ENCODE peak calls at places on chromosomes 7 and 10, in six cellular contexts. One of them, this sample, is unnamed.

GRCh38 chr10:52635651-52636050 is 136.9 kb downstream of the MBL2 start:
- DNase-seq in stimulated activated CD4-positive, alpha-beta T cell treated with anti-CD3 and anti-CD28 coated beads, Interleukin-2, amount 100 ng/mL, for 24 hours: no peak
- DNase-seq in Calu3: no peak
- DNase-seq in kidney tubule cell: no peak
- DNase-seq in activated T-cell treated with anti-CD3 and anti-CD28 coated beads for 1 hour: no peak
- DNase-seq in AG08396: no peak
- DNase-seq in this sample: no peak

GRCh38 chr10:134743-135600 is at the start of gene ZMYND11:
- DNase-seq in stimulated activated CD4-positive, alpha-beta T cell treated with anti-CD3 and anti-CD28 coated beads, Interleukin-2, amount 100 ng/mL, for 24 hours: peak
- DNase-seq in Calu3: peak
- DNase-seq in kidney tubule cell: peak
- DNase-seq in activated T-cell treated with anti-CD3 and anti-CD28 coated beads for 1 hour: peak
- DNase-seq in AG08396: peak
- DNase-seq in this sample: peak

GRCh38 chr7:114298011-114298410 is 116.6 kb upstream of the FOXP2 start:
- DNase-seq in stimulated activated CD4-positive, alpha-beta T cell treated with anti-CD3 and anti-CD28 coated beads, Interleukin-2, amount 100 ng/mL, for 24 hours: no peak
- DNase-seq in Calu3: no peak
- DNase-seq in kidney tubule cell: no peak
- DNase-seq in activated T-cell treated with anti-CD3 and anti-CD28 coated beads for 1 hour: no peak
- DNase-seq in AG08396: no peak
- DNase-seq in this sample: no peak

GRCh38 chr10:72276421-72277339 is 3.0 kb downstream of the DDIT4 start:
- DNase-seq in stimulated activated CD4-positive, alpha-beta T cell treated with anti-CD3 and anti-CD28 coated beads, Interleukin-2, amount 100 ng/mL, for 24 hours: peak
- DNase-seq in Calu3: peak
- DNase-seq in kidney tubule cell: peak
- DNase-seq in activated T-cell treated with anti-CD3 and anti-CD28 coated beads for 1 hour: no peak
- DNase-seq in AG08396: no peak
- DNase-seq in this sample: no peak

GRCh38 chr10:19629559-19629958 is 186.7 kb upstream of the PLXDC2 start:
- DNase-seq in stimulated activated CD4-positive, alpha-beta T cell treated with anti-CD3 and anti-CD28 coated beads, Interleukin-2, amount 100 ng/mL, for 24 hours: no peak
- DNase-seq in Calu3: peak
- DNase-seq in kidney tubule cell: no peak
- DNase-seq in activated T-cell treated with anti-CD3 and anti-CD28 coated beads for 1 hour: no peak
- DNase-seq in AG08396: no peak
- DNase-seq in this sample: no peak

GRCh38 chr10:130169136-130169888 is 33.1 kb downstream of the GLRX3 start:
- DNase-seq in stimulated activated CD4-positive, alpha-beta T cell treated with anti-CD3 and anti-CD28 coated beads, Interleukin-2, amount 100 ng/mL, for 24 hours: no peak
- DNase-seq in Calu3: no peak
- DNase-seq in kidney tubule cell: peak
- DNase-seq in activated T-cell treated with anti-CD3 and anti-CD28 coated beads for 1 hour: no peak
- DNase-seq in AG08396: no peak
- DNase-seq in this sample: no peak

GRCh38 chr7:42883950-42884349 is 27.9 kb downstream of the C7orf25 start:
- DNase-seq in stimulated activated CD4-positive, alpha-beta T cell treated with anti-CD3 and anti-CD28 coated beads, Interleukin-2, amount 100 ng/mL, for 24 hours: no peak
- DNase-seq in Calu3: no peak
- DNase-seq in kidney tubule cell: peak
- DNase-seq in activated T-cell treated with anti-CD3 and anti-CD28 coated beads for 1 hour: no peak
- DNase-seq in AG08396: no peak
- DNase-seq in this sample: peak

GRCh38 chr7:71389976-71390375 is 258.0 kb downstream of the GALNT17 start:
- DNase-seq in stimulated activated CD4-positive, alpha-beta T cell treated with anti-CD3 and anti-CD28 coated beads, Interleukin-2, amount 100 ng/mL, for 24 hours: no peak
- DNase-seq in Calu3: no peak
- DNase-seq in kidney tubule cell: no peak
- DNase-seq in activated T-cell treated with anti-CD3 and anti-CD28 coated beads for 1 hour: no peak
- DNase-seq in AG08396: no peak
- DNase-seq in this sample: no peak

GRCh38 chr10:22539579-22540160 is 174.7 kb downstream of the PIP4K2A start:
- DNase-seq in stimulated activated CD4-positive, alpha-beta T cell treated with anti-CD3 and anti-CD28 coated beads, Interleukin-2, amount 100 ng/mL, for 24 hours: no peak
- DNase-seq in Calu3: no peak
- DNase-seq in kidney tubule cell: no peak
- DNase-seq in activated T-cell treated with anti-CD3 and anti-CD28 coated beads for 1 hour: no peak
- DNase-seq in AG08396: no peak
- DNase-seq in this sample: no peak

GRCh38 chr10:36281871-36282331 is 639.8 kb upstream of the FZD8 start:
- DNase-seq in stimulated activated CD4-positive, alpha-beta T cell treated with anti-CD3 and anti-CD28 coated beads, Interleukin-2, amount 100 ng/mL, for 24 hours: no peak
- DNase-seq in Calu3: no peak
- DNase-seq in kidney tubule cell: no peak
- DNase-seq in activated T-cell treated with anti-CD3 and anti-CD28 coated beads for 1 hour: no peak
- DNase-seq in AG08396: no peak
- DNase-seq in this sample: no peak

GRCh38 chr10:114504769-114505579 is 100.7 kb upstream of the AFAP1L2 start:
- DNase-seq in stimulated activated CD4-positive, alpha-beta T cell treated with anti-CD3 and anti-CD28 coated beads, Interleukin-2, amount 100 ng/mL, for 24 hours: no peak
- DNase-seq in Calu3: no peak
- DNase-seq in kidney tubule cell: peak
- DNase-seq in activated T-cell treated with anti-CD3 and anti-CD28 coated beads for 1 hour: no peak
- DNase-seq in AG08396: peak
- DNase-seq in this sample: no peak

GRCh38 chr10:97081621-97082235 is 104.0 kb downstream of the SLIT1 start:
- DNase-seq in stimulated activated CD4-positive, alpha-beta T cell treated with anti-CD3 and anti-CD28 coated beads, Interleukin-2, amount 100 ng/mL, for 24 hours: peak
- DNase-seq in Calu3: peak
- DNase-seq in kidney tubule cell: peak
- DNase-seq in activated T-cell treated with anti-CD3 and anti-CD28 coated beads for 1 hour: peak
- DNase-seq in AG08396: peak
- DNase-seq in this sample: peak

GRCh38 chr7:24192053-24192452 is 91.9 kb upstream of the NPY start:
- DNase-seq in stimulated activated CD4-positive, alpha-beta T cell treated with anti-CD3 and anti-CD28 coated beads, Interleukin-2, amount 100 ng/mL, for 24 hours: no peak
- DNase-seq in Calu3: no peak
- DNase-seq in kidney tubule cell: no peak
- DNase-seq in activated T-cell treated with anti-CD3 and anti-CD28 coated beads for 1 hour: no peak
- DNase-seq in AG08396: no peak
- DNase-seq in this sample: no peak

GRCh38 chr7:106840342-106840741 is 24.7 kb upstream of the PIK3CG start:
- DNase-seq in stimulated activated CD4-positive, alpha-beta T cell treated with anti-CD3 and anti-CD28 coated beads, Interleukin-2, amount 100 ng/mL, for 24 hours: no peak
- DNase-seq in Calu3: no peak
- DNase-seq in kidney tubule cell: peak
- DNase-seq in activated T-cell treated with anti-CD3 and anti-CD28 coated beads for 1 hour: no peak
- DNase-seq in AG08396: peak
- DNase-seq in this sample: no peak

GRCh38 chr7:91046322-91047088 is 217.7 kb upstream of the FZD1 start:
- DNase-seq in stimulated activated CD4-positive, alpha-beta T cell treated with anti-CD3 and anti-CD28 coated beads, Interleukin-2, amount 100 ng/mL, for 24 hours: no peak
- DNase-seq in Calu3: no peak
- DNase-seq in kidney tubule cell: peak
- DNase-seq in activated T-cell treated with anti-CD3 and anti-CD28 coated beads for 1 hour: no peak
- DNase-seq in AG08396: no peak
- DNase-seq in this sample: no peak

GRCh38 chr10:110069502-110069982 is 61.8 kb downstream of the ADD3 start:
- DNase-seq in stimulated activated CD4-positive, alpha-beta T cell treated with anti-CD3 and anti-CD28 coated beads, Interleukin-2, amount 100 ng/mL, for 24 hours: no peak
- DNase-seq in Calu3: no peak
- DNase-seq in kidney tubule cell: no peak
- DNase-seq in activated T-cell treated with anti-CD3 and anti-CD28 coated beads for 1 hour: no peak
- DNase-seq in AG08396: no peak
- DNase-seq in this sample: no peak

GRCh38 chr7:130650616-130651015 is 17.9 kb downstream of the COPG2 start:
- DNase-seq in stimulated activated CD4-positive, alpha-beta T cell treated with anti-CD3 and anti-CD28 coated beads, Interleukin-2, amount 100 ng/mL, for 24 hours: no peak
- DNase-seq in Calu3: no peak
- DNase-seq in kidney tubule cell: no peak
- DNase-seq in activated T-cell treated with anti-CD3 and anti-CD28 coated beads for 1 hour: no peak
- DNase-seq in AG08396: no peak
- DNase-seq in this sample: no peak

GRCh38 chr10:30068482-30069223 is 9.3 kb upstream of the JCAD start:
- DNase-seq in stimulated activated CD4-positive, alpha-beta T cell treated with anti-CD3 and anti-CD28 coated beads, Interleukin-2, amount 100 ng/mL, for 24 hours: no peak
- DNase-seq in Calu3: no peak
- DNase-seq in kidney tubule cell: no peak
- DNase-seq in activated T-cell treated with anti-CD3 and anti-CD28 coated beads for 1 hour: no peak
- DNase-seq in AG08396: no peak
- DNase-seq in this sample: no peak

GRCh38 chr10:104406715-104407517 is 53.3 kb downstream of the CFAP58 start:
- DNase-seq in stimulated activated CD4-positive, alpha-beta T cell treated with anti-CD3 and anti-CD28 coated beads, Interleukin-2, amount 100 ng/mL, for 24 hours: no peak
- DNase-seq in Calu3: no peak
- DNase-seq in kidney tubule cell: peak
- DNase-seq in activated T-cell treated with anti-CD3 and anti-CD28 coated beads for 1 hour: no peak
- DNase-seq in AG08396: peak
- DNase-seq in this sample: no peak

GRCh38 chr7:90424720-90425119 is 21.5 kb downstream of the CLDN12 start:
- DNase-seq in stimulated activated CD4-positive, alpha-beta T cell treated with anti-CD3 and anti-CD28 coated beads, Interleukin-2, amount 100 ng/mL, for 24 hours: no peak
- DNase-seq in Calu3: no peak
- DNase-seq in kidney tubule cell: no peak
- DNase-seq in activated T-cell treated with anti-CD3 and anti-CD28 coated beads for 1 hour: no peak
- DNase-seq in AG08396: no peak
- DNase-seq in this sample: no peak

GRCh38 chr7:91295571-91295970 is 31.3 kb downstream of the FZD1 start:
- DNase-seq in stimulated activated CD4-positive, alpha-beta T cell treated with anti-CD3 and anti-CD28 coated beads, Interleukin-2, amount 100 ng/mL, for 24 hours: no peak
- DNase-seq in Calu3: no peak
- DNase-seq in kidney tubule cell: peak
- DNase-seq in activated T-cell treated with anti-CD3 and anti-CD28 coated beads for 1 hour: no peak
- DNase-seq in AG08396: no peak
- DNase-seq in this sample: no peak

GRCh38 chr7:39073432-39073831 is 95.7 kb downstream of the POU6F2 start:
- DNase-seq in stimulated activated CD4-positive, alpha-beta T cell treated with anti-CD3 and anti-CD28 coated beads, Interleukin-2, amount 100 ng/mL, for 24 hours: no peak
- DNase-seq in Calu3: no peak
- DNase-seq in kidney tubule cell: peak
- DNase-seq in activated T-cell treated with anti-CD3 and anti-CD28 coated beads for 1 hour: no peak
- DNase-seq in AG08396: no peak
- DNase-seq in this sample: no peak

GRCh38 chr7:1611708-1612241 is 41.9 kb upstream of the PSMG3 start:
- DNase-seq in stimulated activated CD4-positive, alpha-beta T cell treated with anti-CD3 and anti-CD28 coated beads, Interleukin-2, amount 100 ng/mL, for 24 hours: no peak
- DNase-seq in Calu3: peak
- DNase-seq in kidney tubule cell: peak
- DNase-seq in activated T-cell treated with anti-CD3 and anti-CD28 coated beads for 1 hour: no peak
- DNase-seq in AG08396: peak
- DNase-seq in this sample: no peak

GRCh38 chr10:14526326-14526725 is 195.6 kb upstream of the FRMD4A start:
- DNase-seq in stimulated activated CD4-positive, alpha-beta T cell treated with anti-CD3 and anti-CD28 coated beads, Interleukin-2, amount 100 ng/mL, for 24 hours: no peak
- DNase-seq in Calu3: no peak
- DNase-seq in kidney tubule cell: no peak
- DNase-seq in activated T-cell treated with anti-CD3 and anti-CD28 coated beads for 1 hour: no peak
- DNase-seq in AG08396: no peak
- DNase-seq in this sample: no peak

GRCh38 chr10:71959526-71959925 is 4.7 kb upstream of the CHST3 start:
- DNase-seq in stimulated activated CD4-positive, alpha-beta T cell treated with anti-CD3 and anti-CD28 coated beads, Interleukin-2, amount 100 ng/mL, for 24 hours: no peak
- DNase-seq in Calu3: no peak
- DNase-seq in kidney tubule cell: no peak
- DNase-seq in activated T-cell treated with anti-CD3 and anti-CD28 coated beads for 1 hour: no peak
- DNase-seq in AG08396: no peak
- DNase-seq in this sample: no peak

GRCh38 chr10:59833810-59834209 is 72.5 kb downstream of the CCDC6 start:
- DNase-seq in stimulated activated CD4-positive, alpha-beta T cell treated with anti-CD3 and anti-CD28 coated beads, Interleukin-2, amount 100 ng/mL, for 24 hours: no peak
- DNase-seq in Calu3: no peak
- DNase-seq in kidney tubule cell: no peak
- DNase-seq in activated T-cell treated with anti-CD3 and anti-CD28 coated beads for 1 hour: no peak
- DNase-seq in AG08396: no peak
- DNase-seq in this sample: peak

GRCh38 chr10:11330383-11331020 is 280.9 kb downstream of the USP6NL start:
- DNase-seq in stimulated activated CD4-positive, alpha-beta T cell treated with anti-CD3 and anti-CD28 coated beads, Interleukin-2, amount 100 ng/mL, for 24 hours: no peak
- DNase-seq in Calu3: no peak
- DNase-seq in kidney tubule cell: no peak
- DNase-seq in activated T-cell treated with anti-CD3 and anti-CD28 coated beads for 1 hour: no peak
- DNase-seq in AG08396: no peak
- DNase-seq in this sample: no peak

GRCh38 chr7:913736-914520 is 37.6 kb downstream of the GET4 start:
- DNase-seq in stimulated activated CD4-positive, alpha-beta T cell treated with anti-CD3 and anti-CD28 coated beads, Interleukin-2, amount 100 ng/mL, for 24 hours: no peak
- DNase-seq in Calu3: peak
- DNase-seq in kidney tubule cell: peak
- DNase-seq in activated T-cell treated with anti-CD3 and anti-CD28 coated beads for 1 hour: no peak
- DNase-seq in AG08396: no peak
- DNase-seq in this sample: no peak

This sample was measured in naive B cell.